ENCODE peak calls at places on chromosomes 7 and 10, in five cellular contexts. N is osteoblast, Z is GM23338, E is neural progenitor cell, R is K562. Q is an unnamed sample. For H3K79me2, the result is how much of the 10 kb centered on the place peaks cover.

GRCh38 chr10:47253030-47253637 is 46.9 kb upstream of the GDF10 start:
- DNase-seq in R (no peak), E (no peak), N (no peak), Z (no peak), Q (no peak)

GRCh38 chr10:34217524-34217923 is 597.6 kb downstream of the PARD3 start:
- DNase-seq in N (no peak), Z (no peak), E (no peak), R (no peak), Q (no peak)

GRCh38 chr7:30931927-30932540 is 20.4 kb downstream of the AQP1 start:
- DNase-seq in E (no peak), R (peak), Z (no peak), N (peak), Q (no peak)

GRCh38 chr7:56087445-56087844 is 5.3 kb downstream of the PHKG1 start:
- DNase-seq in N (peak), E (no peak), Z (no peak), R (no peak), Q (no peak)

GRCh38 chr7:1479287-1479686 is 20.0 kb upstream of the MICALL2 start:
- DNase-seq in R (no peak), E (no peak), Z (no peak), N (no peak), Q (no peak)

GRCh38 chr10:56370217-56371113 is 9.4 kb upstream of the ZWINT start:
- DNase-seq in E (peak), Z (peak), N (no peak), R (peak), Q (peak)

GRCh38 chr7:43295429-43295828 is 183.0 kb downstream of the HECW1 start:
- DNase-seq in Z (peak), R (no peak), N (no peak), E (no peak), Q (no peak)

GRCh38 chr10:68082815-68083395 is 7.8 kb upstream of the HERC4 start:
- DNase-seq in N (peak), E (no peak), Z (peak), R (no peak), Q (no peak)

GRCh38 chr10:84205049-84205852 is 10.9 kb downstream of the CDHR1 start:
- DNase-seq in N (peak), Z (peak), R (peak), E (peak), Q (peak)

GRCh38 chr7:117800406-117800805 is 72.8 kb downstream of the CTTNBP2 start:
- DNase-seq in Z (no peak), E (no peak), R (no peak), N (peak), Q (no peak)

GRCh38 chr10:103729851-103730250 is 125.5 kb downstream of the SH3PXD2A start:
- DNase-seq in Z (no peak), E (no peak), R (no peak), N (no peak), Q (no peak)

GRCh38 chr7:32481921-32482320 is 8.3 kb downstream of the LSM5 start:
- DNase-seq in N (no peak), E (no peak), Z (no peak), R (no peak), Q (no peak)

GRCh38 chr10:119715628-119716505 is 10.0 kb upstream of the INPP5F start:
- DNase-seq in N (peak), Z (no peak), E (peak), R (no peak), Q (no peak)

GRCh38 chr7:46554688-46555422 is 633.8 kb upstream of the IGFBP3 start:
- DNase-seq in E (no peak), N (no peak), R (no peak), Z (no peak), Q (no peak)

GRCh38 chr10:98045785-98046389 is 15.5 kb upstream of the CRTAC1 start:
- DNase-seq in R (peak), N (no peak), Z (peak), E (peak), Q (peak)

GRCh38 chr10:34624323-34625153 is 190.6 kb downstream of the PARD3 start:
- DNase-seq in Z (no peak), N (no peak), E (no peak), R (no peak), Q (no peak)

GRCh38 chr7:158005531-158005930 is 582.1 kb downstream of the PTPRN2 start:
- DNase-seq in N (no peak), R (no peak), E (no peak), Z (no peak), Q (no peak)

GRCh38 chr10:49568235-49568634 is 29.3 kb upstream of the ERCC6 start:
- DNase-seq in R (no peak), E (no peak), N (peak), Z (no peak), Q (no peak)

GRCh38 chr7:95509199-95509598 is 23.5 kb downstream of the ASB4 start:
- DNase-seq in Z (peak), R (no peak), N (no peak), E (peak), Q (peak)

GRCh38 chr10:76618641-76619040 is 1019.0 kb downstream of the KCNMA1 start:
- DNase-seq in R (no peak), N (no peak), Z (no peak), E (no peak), Q (no peak)
- H3K79me2 ChIP-seq in R (under half), N (under half), Z (under half), E (under half), Q (under half)

GRCh38 chr7:5691536-5692090 is 89.8 kb downstream of the RNF216 start:
- DNase-seq in R (no peak), E (no peak), Z (no peak), N (no peak), Q (no peak)
- H3K79me2 ChIP-seq in R (under half), E (under half), Z (under half), N (under half), Q (under half)

GRCh38 chr7:77759294-77759889 is 38.8 kb downstream of the TMEM60 start:
- DNase-seq in E (peak), R (peak), Z (peak), N (no peak), Q (peak)
- H3K79me2 ChIP-seq in E (half or more), R (half or more), Z (under half), N (under half), Q (half or more)

GRCh38 chr10:42482411-42482810 is 156.0 kb downstream of the ZNF33B start:
- DNase-seq in N (no peak), R (no peak), E (no peak), Z (no peak), Q (no peak)
- H3K79me2 ChIP-seq in N (under half), R (under half), E (under half), Z (under half), Q (under half)

Q was measured in OCI-LY7.